ENCODE peak calls at places on chromosome 3, in four cellular contexts. L is astrocyte, U is dorsolateral prefrontal cortex, P is DND-41. A is an unnamed sample.

GRCh38 chr3:112394008-112394616 is 61.2 kb downstream of the CD200 start:
- DNase-seq in L (peak), U (no peak), P (no peak), A (no peak)

GRCh38 chr3:40191850-40192448 is 117.6 kb upstream of the EIF1B start:
- DNase-seq in L (peak), U (peak), P (peak), A (peak)

GRCh38 chr3:4218426-4219226 is 84.5 kb upstream of the SETMAR start:
- DNase-seq in L (no peak), U (peak), P (no peak), A (peak)

GRCh38 chr3:127671523-127672428 is 976 bp upstream of the ABTB1 start:
- DNase-seq in L (no peak), U (no peak), P (peak), A (no peak)

GRCh38 chr3:193378706-193379105 is at the start of gene ATP13A5:
- DNase-seq in L (peak), U (no peak), P (no peak), A (no peak)

GRCh38 chr3:105066106-105066839 is 300.4 kb upstream of the ALCAM start:
- DNase-seq in L (peak), U (no peak), P (no peak), A (no peak)

GRCh38 chr3:115937054-115937453 is 313.7 kb downstream of the GAP43 start:
- DNase-seq in L (no peak), U (no peak), P (no peak), A (no peak)

GRCh38 chr3:196214783-196215441 is 1.4 kb upstream of the SLC51A start:
- DNase-seq in L (no peak), U (no peak), P (no peak), A (no peak)

GRCh38 chr3:112926000-112926399 is 48.9 kb downstream of the CD200R1 start:
- DNase-seq in L (no peak), U (no peak), P (no peak), A (no peak)

GRCh38 chr3:74302959-74303358 is 311.5 kb downstream of the CNTN3 start:
- DNase-seq in L (no peak), U (no peak), P (no peak), A (peak)

GRCh38 chr3:46112296-46112695 is 85.0 kb upstream of the XCR1 start:
- DNase-seq in L (no peak), U (no peak), P (no peak), A (no peak)

GRCh38 chr3:59320080-59320479 is 270.3 kb upstream of the CFAP20DC start:
- DNase-seq in L (no peak), U (no peak), P (no peak), A (no peak)

GRCh38 chr3:133487920-133488540 is 85.5 kb upstream of the CDV3 start:
- DNase-seq in L (no peak), U (no peak), P (no peak), A (peak)

GRCh38 chr3:179969525-179969924 is 67.2 kb downstream of the PEX5L start:
- DNase-seq in L (peak), U (no peak), P (no peak), A (no peak)

GRCh38 chr3:156449712-156450574 is 105.0 kb downstream of the SSR3 start:
- DNase-seq in L (peak), U (no peak), P (no peak), A (no peak)

GRCh38 chr3:122004123-122004522 is 17.9 kb downstream of the ILDR1 start:
- DNase-seq in L (no peak), U (no peak), P (no peak), A (no peak)

GRCh38 chr3:42529463-42529862 is 27.0 kb downstream of the VIPR1 start:
- DNase-seq in L (no peak), U (no peak), P (no peak), A (no peak)

GRCh38 chr3:12060139-12060831 is 56.1 kb downstream of the SYN2 start:
- DNase-seq in L (no peak), U (no peak), P (no peak), A (no peak)

GRCh38 chr3:133880287-133880686 is 15.4 kb downstream of the RAB6B start:
- DNase-seq in L (no peak), U (peak), P (no peak), A (no peak)

GRCh38 chr3:52046186-52046913 is 10.0 kb downstream of the DUSP7 start:
- DNase-seq in L (peak), U (peak), P (no peak), A (no peak)

DNA sequence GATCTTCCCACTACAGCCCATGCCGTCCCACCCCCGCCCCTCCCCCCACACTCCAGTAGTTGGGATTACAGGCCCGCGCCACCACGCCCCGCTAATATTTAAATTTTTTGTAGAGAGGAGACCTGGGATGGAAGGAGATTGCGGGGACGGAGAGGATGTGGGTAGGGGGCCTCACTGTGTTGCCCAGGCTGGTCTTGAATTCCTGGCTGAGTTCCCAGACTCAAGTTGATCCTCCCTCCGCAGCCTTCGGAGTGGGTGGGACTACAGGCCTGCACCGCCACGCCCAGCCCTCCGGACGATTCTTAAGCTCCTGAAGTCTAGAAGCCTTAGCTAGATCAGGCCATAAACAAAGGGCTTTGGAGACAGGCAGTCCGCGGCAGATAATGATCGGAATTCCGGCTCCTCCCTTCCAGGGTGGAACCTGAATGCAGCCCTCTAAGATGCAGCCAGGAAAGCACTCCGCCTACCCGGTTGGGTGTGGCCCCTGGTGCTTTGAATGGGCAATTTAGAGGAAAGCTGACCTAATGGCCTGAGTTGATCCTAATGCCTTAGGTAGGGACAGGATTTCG is at the start of gene DPPA2:
- DNase-seq in L (no peak), U (no peak), P (no peak), A (no peak)
- H3K4me3 ChIP-seq in L (no peak), U (no peak), P (no peak), A (no peak)

GRCh38 chr3:69329897-69330296 is 56.0 kb downstream of the FRMD4B start:
- DNase-seq in L (peak), U (no peak), P (no peak), A (no peak)
- H3K27ac ChIP-seq in L (peak), U (no peak), P (peak), A (no peak)

DNA sequence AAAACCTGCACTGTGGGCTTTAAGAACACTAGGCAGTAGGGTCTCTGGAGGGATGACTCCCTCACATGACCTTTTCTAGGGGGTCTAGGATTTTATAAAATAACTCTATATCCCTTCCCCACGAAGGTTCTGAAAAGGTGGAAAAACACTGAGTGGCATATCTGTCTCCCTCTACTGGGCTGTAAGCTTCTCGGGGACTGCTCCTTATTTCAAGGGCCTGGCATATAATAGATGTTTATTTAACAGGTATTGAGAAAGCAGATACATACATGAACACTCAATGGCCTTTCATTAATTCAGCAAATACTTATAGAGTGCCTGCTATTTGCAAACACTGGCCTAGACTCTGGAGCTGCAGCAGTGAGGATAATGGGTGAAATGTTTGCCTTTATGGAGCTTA is 146.2 kb upstream of the WNT5A start:
- DNase-seq in L (no peak), U (no peak), P (no peak), A (no peak)
- TF ChIP-seq CTCF in L (no peak), U (no peak), P (no peak), A (no peak)

DNA sequence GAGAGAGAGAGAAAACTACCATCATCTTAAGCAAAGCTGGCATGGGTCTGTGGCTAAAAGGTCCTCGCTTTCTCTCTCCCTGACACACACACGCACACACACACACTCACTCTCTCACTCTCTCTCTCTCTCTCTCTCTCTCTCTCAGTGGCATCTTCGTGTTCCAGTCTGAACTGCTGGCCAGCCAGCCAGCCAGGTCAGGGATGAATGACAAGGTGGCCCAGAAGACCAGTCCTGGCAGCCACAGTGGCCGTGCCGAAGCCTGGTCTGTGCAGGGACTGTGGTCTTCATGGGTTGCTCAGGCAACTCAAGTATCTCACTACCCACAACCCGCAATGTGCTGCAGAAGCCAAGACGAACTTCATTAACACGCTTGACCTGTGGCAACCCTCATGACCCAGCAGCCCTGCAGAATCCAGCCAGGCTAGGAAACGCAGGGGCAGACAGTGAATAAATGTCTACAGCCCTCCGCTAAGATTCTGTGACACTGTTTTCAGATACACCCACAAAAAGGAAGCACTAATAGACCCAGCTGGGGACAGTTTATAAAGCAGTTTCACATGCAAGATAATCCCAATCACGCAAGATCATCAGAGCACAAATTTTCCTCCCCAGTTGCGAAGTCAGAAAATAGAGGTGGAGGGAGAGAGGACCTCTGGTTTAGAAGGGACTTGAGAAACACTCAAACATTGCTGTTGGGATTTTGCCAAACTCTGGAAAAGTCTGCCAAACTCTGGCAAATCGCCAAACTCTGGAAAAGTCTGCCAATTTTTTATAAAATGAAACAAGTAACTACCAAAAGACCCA is 66.4 kb downstream of the XXYLT1 start:
- DNase-seq in L (peak), U (no peak), P (no peak), A (no peak)
- H3K4me3 ChIP-seq in L (no peak), U (no peak), P (no peak), A (no peak)

GRCh38 chr3:48439820-48440589 is at the start of the genes CCDC51 and TMA7:
- DNase-seq in L (peak), U (peak), P (peak), A (peak)
- H3K27ac ChIP-seq in L (peak), U (peak), P (peak), A (peak)

DNA sequence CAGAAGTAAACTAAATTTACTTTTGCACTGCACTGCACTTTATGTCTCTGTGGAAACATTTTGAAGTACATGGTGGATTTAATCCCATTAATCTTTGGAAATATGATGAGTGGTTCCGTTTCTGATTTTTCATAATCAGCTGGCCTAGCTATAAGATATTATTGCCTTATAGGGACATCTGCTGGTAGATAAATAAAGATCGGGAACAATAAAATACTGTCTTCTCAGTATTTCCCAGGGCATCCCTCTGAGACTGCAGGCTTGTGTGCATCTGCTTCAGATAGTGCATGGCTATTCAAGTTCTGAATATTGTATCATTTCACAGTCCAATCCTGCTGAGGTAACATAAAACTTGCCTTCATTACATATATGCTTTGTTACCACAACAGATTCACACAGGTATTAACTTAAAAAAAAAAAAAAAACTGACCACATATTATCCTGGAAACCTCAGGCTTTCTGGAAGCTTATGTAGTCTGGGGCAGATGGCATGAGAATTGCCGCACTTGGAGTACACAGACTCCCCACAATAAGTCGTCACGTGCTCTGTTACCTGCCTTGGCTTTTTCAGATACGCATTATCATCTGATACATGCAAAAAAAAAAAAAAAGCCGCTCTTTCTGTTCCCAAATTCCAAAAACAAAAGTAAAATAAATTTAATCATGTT is 330.8 kb upstream of the AGTR1 start:
- DNase-seq in L (no peak), U (peak), P (no peak), A (no peak)
- TF ChIP-seq CTCF in L (peak), U (peak), P (peak), A (no peak)

DNA sequence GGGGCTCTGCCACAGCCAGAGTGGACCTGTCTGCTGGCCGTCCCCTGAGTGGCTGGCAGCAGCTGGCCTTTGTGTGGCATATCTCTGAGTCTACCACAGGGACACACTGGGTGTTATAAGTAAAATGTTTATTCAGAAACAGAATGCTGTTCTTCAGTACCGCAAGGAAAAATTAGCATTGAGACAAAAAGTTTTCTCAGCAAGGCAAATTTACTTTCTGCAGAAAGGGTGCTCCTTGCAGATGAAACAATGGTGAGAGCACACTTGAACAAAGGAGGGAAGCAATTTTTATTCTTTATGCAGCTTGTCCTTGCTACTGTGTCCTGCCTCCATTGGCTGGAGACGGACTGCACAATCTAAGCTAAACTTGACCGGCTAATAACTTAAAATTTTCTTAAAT is 4.0 kb downstream of the TMEM89 start:
- DNase-seq in L (no peak), U (no peak), P (no peak), A (no peak)
- H3K4me3 ChIP-seq in L (no peak), U (no peak), P (peak), A (no peak)

DNA sequence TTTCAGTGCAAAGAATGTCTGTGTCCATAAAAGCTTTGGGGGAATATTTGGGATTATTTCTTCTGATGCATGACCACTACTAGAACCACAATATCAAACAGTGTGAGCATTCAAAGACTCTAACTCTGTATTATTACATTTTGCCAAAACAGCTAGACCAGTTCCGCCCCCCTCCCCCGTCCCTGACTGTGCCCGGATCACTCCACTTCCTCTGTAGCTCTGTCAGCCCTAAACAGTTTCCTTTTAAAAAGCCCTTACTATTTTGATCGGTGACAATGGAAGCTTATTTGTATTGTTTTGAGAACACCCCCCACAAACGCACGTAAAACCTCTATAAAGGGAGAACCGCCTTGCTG is 36.6 kb upstream of the EPHB3 start:
- DNase-seq in L (no peak), U (no peak), P (peak), A (no peak)
- H3K27ac ChIP-seq in L (no peak), U (peak), P (no peak), A (no peak)

DNA sequence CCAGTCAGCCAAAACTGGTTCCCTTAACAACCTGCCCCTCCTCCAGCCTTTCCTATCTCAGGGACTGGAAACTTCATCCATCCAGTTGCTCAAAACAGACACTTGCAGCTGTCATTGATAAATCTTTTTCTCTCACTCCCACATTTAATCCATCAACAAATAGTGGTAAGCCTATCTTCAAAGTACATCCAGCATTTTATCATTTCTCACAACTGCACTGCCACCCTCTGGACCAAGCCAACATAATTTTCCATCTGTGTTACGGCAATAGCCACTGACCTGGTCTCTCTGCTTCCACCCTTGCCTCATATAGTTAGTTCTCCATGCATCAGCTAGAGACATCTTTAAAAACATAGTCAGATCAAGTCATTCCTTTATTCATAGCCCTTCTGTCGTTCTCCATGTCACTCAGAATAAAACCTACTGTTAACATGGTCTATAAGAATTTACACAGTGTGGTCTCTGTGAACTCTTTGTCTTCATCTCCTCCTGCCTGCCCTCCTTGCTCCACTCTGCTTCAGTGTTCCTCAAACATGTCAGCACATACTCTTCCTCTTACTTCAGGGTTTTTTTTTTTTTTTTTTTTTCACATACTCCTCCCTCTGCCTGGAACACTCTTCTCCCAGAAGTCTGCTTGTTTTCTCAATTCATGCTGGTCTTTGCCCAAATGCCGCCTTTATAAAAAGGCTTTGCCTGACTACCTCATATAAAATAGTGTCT is 102.5 kb upstream of the COL6A5 start:
- DNase-seq in L (no peak), U (no peak), P (no peak), A (peak)
- TF ChIP-seq CTCF in L (no peak), U (no peak), P (peak), A (peak)